ENCODE peak calls at places on chromosomes 7 and 10, in ten cellular contexts. O, M, V, D, A, F, L, P, J and I are unnamed samples.
A peak's percentile ranks its signal among the peaks of the same experiment; 100 is the strongest.

GRCh38 chr10:12703813-12704212 is 297.7 kb downstream of the CCDC3 start:
- DNase-seq in O (no peak), J (peak; percentile 86), M (peak; percentile 57), V (no peak), A (no peak), P (peak; percentile 45), F (no peak), L (no peak), D (peak; percentile 63), I (no peak)

GRCh38 chr10:121312582-121312981 is 285.7 kb downstream of the FGFR2 start:
- DNase-seq in O (no peak), L (peak; percentile 27), D (no peak), A (no peak), P (no peak), V (no peak), J (no peak), F (no peak), M (no peak), I (no peak)

GRCh38 chr7:120272896-120273475 is at the start of gene KCND2:
- DNase-seq in L (peak; percentile 39), A (no peak), D (peak; percentile 32), F (no peak), M (peak; percentile 2), P (peak; percentile 16), O (no peak), J (no peak), V (no peak), I (peak; percentile 25)

GRCh38 chr7:84339306-84339705 is 144.7 kb upstream of the SEMA3A start:
- DNase-seq in M (no peak), O (no peak), P (peak; percentile 18), J (no peak), F (no peak), D (no peak), A (no peak), L (no peak), V (no peak), I (no peak)

GRCh38 chr10:67606572-67606971 is 89.4 kb downstream of the CTNNA3 start:
- DNase-seq in D (peak; percentile 28), F (no peak), O (no peak), P (peak; percentile 39), M (peak; percentile 6), L (no peak), J (no peak), V (no peak), A (no peak), I (no peak)

GRCh38 chr7:82247814-82248433 is 195.7 kb downstream of the CACNA2D1 start:
- DNase-seq in V (no peak), A (no peak), P (peak; percentile 40), L (peak; percentile 41), M (no peak), O (no peak), J (no peak), F (no peak), D (no peak), I (no peak)

GRCh38 chr10:42933454-42934340 is 143.2 kb upstream of the RET start:
- DNase-seq in A (no peak), F (no peak), O (no peak), D (no peak), P (peak; percentile 65), J (no peak), L (peak; percentile 62), M (peak; percentile 8), V (no peak), I (no peak)

GRCh38 chr7:137757146-137757925 is 89.4 kb downstream of the DGKI start:
- DNase-seq in J (no peak), F (no peak), D (no peak), A (no peak), M (no peak), P (no peak), L (no peak), V (no peak), O (no peak), I (no peak)

GRCh38 chr10:113961261-113961938 is 82.3 kb upstream of the ADRB1 start:
- DNase-seq in A (no peak), D (no peak), L (no peak), M (no peak), F (peak; percentile 86), O (no peak), P (no peak), J (no peak), V (no peak), I (no peak)

GRCh38 chr7:21850531-21851285 is 95.0 kb downstream of the CDCA7L start:
- DNase-seq in V (no peak), F (no peak), P (peak; percentile 70), O (no peak), L (no peak), A (no peak), J (no peak), D (no peak), M (no peak), I (no peak)

GRCh38 chr7:12945901-12946300 is 258.5 kb downstream of the ARL4A start:
- DNase-seq in P (no peak), J (no peak), L (no peak), M (no peak), V (no peak), F (no peak), A (no peak), O (no peak), D (no peak), I (no peak)

GRCh38 chr7:43058271-43059066 is 54.0 kb upstream of the HECW1 start:
- DNase-seq in O (no peak), V (no peak), A (no peak), P (no peak), D (no peak), J (no peak), F (peak; percentile 53), L (no peak), M (no peak), I (no peak)

GRCh38 chr7:1998146-1998545 is 234.6 kb downstream of the MAD1L1 start:
- DNase-seq in M (no peak), L (no peak), O (no peak), F (no peak), D (no peak), P (no peak), A (peak; percentile 13), V (no peak), J (no peak), I (no peak)

GRCh38 chr7:142482899-142483658 is 225.2 kb upstream of the PRSS58 start:
- DNase-seq in P (peak; percentile 50), J (peak; percentile 45), D (peak; percentile 69), L (peak; percentile 55), A (no peak), F (no peak), V (no peak), M (peak; percentile 25), O (no peak), I (peak; percentile 63)

GRCh38 chr10:71889388-71889987 is 38.4 kb upstream of the PSAP start:
- DNase-seq in V (no peak), O (no peak), A (no peak), F (no peak), L (no peak), M (no peak), D (no peak), J (no peak), P (no peak), I (no peak)

GRCh38 chr7:157129907-157130460 is 8.7 kb upstream of the UBE3C start:
- DNase-seq in M (no peak), L (no peak), P (no peak), F (no peak), J (no peak), V (peak; percentile 30), O (no peak), A (no peak), D (no peak), I (no peak)
- H3K27ac ChIP-seq in M (no peak overlapping the region), L (no peak overlapping the region), P (no peak overlapping the region), F (no peak overlapping the region), J (no peak overlapping the region), V (no peak overlapping the region), O (no peak overlapping the region), A (no peak overlapping the region), D (no peak overlapping the region), I (no peak overlapping the region)

GRCh38 chr7:116689787-116690186 is 17.8 kb downstream of the MET start:
- DNase-seq in M (no peak), A (no peak), V (no peak), O (no peak), J (peak; percentile 67), P (no peak), F (no peak), D (no peak), L (no peak), I (no peak)
- H3K27ac ChIP-seq in M (peak overlapping the region; percentile 92), A (no peak overlapping the region), V (no peak overlapping the region), O (no peak overlapping the region), J (peak overlapping the region; percentile 20), P (no peak overlapping the region), F (no peak overlapping the region), D (peak overlapping the region; percentile 67), L (peak overlapping the region; percentile 66), I (no peak overlapping the region)

GRCh38 chr7:101488826-101489572 is 126.3 kb downstream of the COL26A1 start:
- DNase-seq in O (no peak), J (peak; percentile 78), D (no peak), V (no peak), M (no peak), P (no peak), A (no peak), F (no peak), L (no peak), I (no peak)

GRCh38 chr7:101486056-101486763 is 123.5 kb downstream of the COL26A1 start:
- DNase-seq in D (no peak), P (peak; percentile 31), J (no peak), A (no peak), V (no peak), L (peak; percentile 83), F (no peak), O (no peak), M (no peak), I (no peak)

GRCh38 chr7:101486764-101487458 is 124.2 kb downstream of the COL26A1 start:
- DNase-seq in O (no peak), P (no peak), L (peak; percentile 78), V (peak; percentile 55), F (no peak), M (no peak), J (no peak), D (no peak), A (no peak), I (no peak)

GRCh38 chr7:101487753-101488152 is 125.1 kb downstream of the COL26A1 start:
- DNase-seq in V (no peak), D (no peak), F (no peak), L (no peak), J (no peak), O (no peak), M (no peak), P (no peak), A (no peak), I (no peak)
- H3K27ac ChIP-seq in V (no peak overlapping the region), D (no peak overlapping the region), F (no peak overlapping the region), L (peak overlapping the region; percentile 77), J (no peak overlapping the region), O (no peak overlapping the region), M (no peak overlapping the region), P (no peak overlapping the region), A (no peak overlapping the region), I (no peak overlapping the region)

DNA sequence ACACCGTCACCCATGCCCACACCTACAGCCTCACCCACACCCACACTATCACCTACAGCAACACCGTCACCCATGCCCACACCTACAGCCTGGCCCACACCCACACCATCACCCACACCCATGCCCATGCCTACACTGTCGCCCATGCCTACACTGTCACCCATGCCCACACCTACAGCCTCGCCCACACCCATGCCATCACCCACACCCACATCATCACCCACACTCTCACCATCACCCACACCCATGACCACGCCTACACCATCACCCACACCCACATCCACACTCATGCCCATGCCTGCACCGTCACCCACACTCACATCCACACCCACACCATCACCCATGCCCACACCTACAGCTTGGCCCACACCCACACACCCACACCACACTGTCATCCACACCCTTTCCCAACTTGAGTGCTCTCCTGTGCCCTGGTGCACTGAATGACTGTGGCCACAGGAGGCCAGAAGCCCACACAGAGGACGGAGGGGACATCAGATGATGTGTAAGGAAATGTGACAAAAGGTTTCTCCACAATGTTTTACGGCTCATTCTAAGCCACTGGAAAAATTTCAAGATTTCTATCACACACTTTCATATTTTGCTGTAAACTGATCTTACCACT is 153.3 kb downstream of the WDR37 start:
- DNase-seq in M (no peak), F (no peak), L (no peak), P (no peak), A (no peak), J (no peak), D (no peak), V (no peak), O (no peak), I (peak; percentile 14)
- H3K27ac ChIP-seq in M (no peak overlapping the region), F (no peak overlapping the region), L (no peak overlapping the region), P (no peak overlapping the region), A (no peak overlapping the region), J (no peak overlapping the region), D (no peak overlapping the region), V (no peak overlapping the region), O (no peak overlapping the region), I (no peak overlapping the region)